ENCODE peak calls at places on chromosomes 7 and 10, in five cellular contexts. Y is activated naive CD4-positive, alpha-beta T cell treated with anti-CD3 and anti-CD28 coated beads for 36 hours; U is stimulated activated CD4-positive, alpha-beta T cell treated with anti-CD3 and anti-CD28 coated beads, Interleukin-12 subunit alpha, Interleukin-12 subunit beta, amount 100 ng/mL, for 48 hours; M is memory B cell; A is A549. I is an unnamed sample.

GRCh38 chr10:72340510-72340895 is 14.2 kb downstream of the DNAJB12 start:
- DNase-seq in Y (peak; percentile 84), M (peak; percentile 89), U (no peak), A (peak; percentile 70), I (peak; percentile 72)

GRCh38 chr7:16747095-16747494 is 6.5 kb upstream of the TSPAN13 start:
- DNase-seq in Y (no peak), M (no peak), U (no peak), A (no peak), I (no peak)

GRCh38 chr7:3092468-3092867 is 48.8 kb upstream of the CARD11 start:
- DNase-seq in U (peak; percentile 62), M (peak; percentile 34), A (no peak), Y (peak; percentile 94), I (peak; percentile 22)

GRCh38 chr7:159165352-159165751 is 20.7 kb upstream of the VIPR2 start:
- DNase-seq in Y (no peak), A (no peak), U (no peak), M (no peak), I (no peak)

GRCh38 chr7:44606341-44607140 is at the start of gene OGDH:
- DNase-seq in Y (peak; percentile 100), U (peak; percentile 98), M (peak; percentile 100), A (peak; percentile 98), I (peak; percentile 100)

GRCh38 chr7:42198974-42199668 is 37.9 kb downstream of the GLI3 start:
- DNase-seq in M (no peak), Y (peak; percentile 15), U (no peak), A (no peak), I (no peak)

GRCh38 chr7:100003711-100004661 is 11.4 kb upstream of the ZKSCAN1 start:
- DNase-seq in U (no peak), M (no peak), Y (no peak), A (peak; percentile 77), I (peak; percentile 84)

GRCh38 chr7:8092140-8092539 is 123.5 kb downstream of the GLCCI1 start:
- DNase-seq in M (no peak), Y (no peak), A (no peak), U (no peak), I (no peak)

GRCh38 chr10:1546431-1547110 is 190.8 kb downstream of the ADARB2 start:
- DNase-seq in M (no peak), Y (no peak), U (no peak), A (no peak), I (no peak)

GRCh38 chr7:70779321-70779720 is 352.6 kb upstream of the GALNT17 start:
- DNase-seq in U (no peak), M (no peak), Y (no peak), A (no peak), I (no peak)

GRCh38 chr10:128052696-128053095 is 73.5 kb downstream of the MKI67 start:
- DNase-seq in A (no peak), Y (peak; percentile 2), U (no peak), M (no peak), I (no peak)

GRCh38 chr7:152733286-152733934 is 26.1 kb upstream of the ACTR3B start:
- DNase-seq in M (no peak), A (peak; percentile 34), U (no peak), Y (no peak), I (no peak)

GRCh38 chr7:7054252-7054830 is 128.0 kb upstream of the C1GALT1 start:
- DNase-seq in Y (no peak), M (no peak), U (no peak), A (no peak), I (no peak)

GRCh38 chr7:41711283-41712064 is 8.6 kb upstream of the INHBA start:
- DNase-seq in U (no peak), M (no peak), A (peak; percentile 22), Y (peak; percentile 19), I (peak; percentile 34)

I was measured in colonic mucosa.